ENCODE peak calls at places on chromosomes 11 and 22, in eight cellular contexts. L, D, V, C, O, Y, A and E are unnamed samples.
A peak's percentile ranks its signal among the peaks of the same experiment; 100 is the strongest.

GRCh38 chr11:12798609-12799011 is 124.4 kb downstream of the TEAD1 start:
- DNase-seq in C (no peak), L (no peak), O (no peak), Y (no peak), A (no peak), V (no peak), D (no peak), E (no peak)

GRCh38 chr11:118049771-118050170 is 27.1 kb upstream of the TMPRSS4 start:
- DNase-seq in V (no peak), A (no peak), L (no peak), C (no peak), Y (no peak), O (no peak), D (no peak), E (no peak)

GRCh38 chr22:20068640-20069039 is 11.4 kb upstream of the DGCR8 start:
- DNase-seq in L (no peak), C (no peak), Y (no peak), O (no peak), D (no peak), V (no peak), A (no peak), E (no peak)

GRCh38 chr22:29744902-29745301 is 21.9 kb downstream of the ZMAT5 start:
- DNase-seq in O (peak; percentile 40), C (no peak), A (no peak), Y (no peak), V (peak; percentile 99), L (no peak), D (peak; percentile 97), E (no peak)

GRCh38 chr11:88169481-88169880 is 5.8 kb downstream of the RAB38 start:
- DNase-seq in D (no peak), V (no peak), A (no peak), O (peak; percentile 16), Y (no peak), L (no peak), C (no peak), E (no peak)

GRCh38 chr11:121588747-121589146 is 136.0 kb upstream of the SORL1-AS1 start:
- DNase-seq in L (no peak), D (no peak), O (no peak), Y (no peak), C (no peak), V (no peak), A (no peak), E (no peak)

GRCh38 chr11:58647141-58647699 is 24.8 kb downstream of the CNTF start:
- DNase-seq in A (no peak), D (no peak), L (no peak), C (no peak), V (no peak), Y (no peak), O (no peak), E (no peak)

GRCh38 chr11:8247312-8247711 is 16.4 kb downstream of the LMO1 start:
- DNase-seq in Y (no peak), V (no peak), O (no peak), A (no peak), D (no peak), L (no peak), C (no peak), E (no peak)

GRCh38 chr11:95916049-95916448 is 7.9 kb downstream of the MTMR2 start:
- DNase-seq in L (no peak), A (no peak), O (no peak), C (no peak), D (no peak), Y (no peak), V (no peak), E (no peak)

GRCh38 chr11:83464181-83464580 is 178.0 kb upstream of the CCDC90B start:
- DNase-seq in C (no peak), A (no peak), D (peak; percentile 87), L (no peak), Y (no peak), V (peak; percentile 89), O (no peak), E (peak; percentile 89)

GRCh38 chr22:16933274-16933923 is 74.6 kb downstream of the GAB4 start:
- DNase-seq in O (no peak), V (peak; percentile 51), C (no peak), Y (no peak), A (no peak), D (peak; percentile 62), L (no peak), E (no peak)